ENCODE peak calls at places on chromosomes 12 and 14, in six cellular contexts. One of them, this sample, is unnamed.

GRCh38 chr12:58764100-58764953 is 156.0 kb downstream of the LRIG3 start:
- DNase-seq in HCT116: no peak
- DNase-seq in GM23338: no peak
- DNase-seq in CD4-positive, CD25-positive, alpha-beta regulatory T cell: no peak
- DNase-seq in astrocyte: peak; percentile 59
- DNase-seq in tibial artery: no peak
- DNase-seq in this sample: peak; percentile 50

GRCh38 chr14:101120636-101121398 is 217.3 kb upstream of the RTL1 start:
- DNase-seq in HCT116: no peak
- DNase-seq in tibial artery: peak; percentile 63
- DNase-seq in astrocyte: peak; percentile 8
- DNase-seq in GM23338: no peak
- DNase-seq in CD4-positive, CD25-positive, alpha-beta regulatory T cell: no peak
- DNase-seq in this sample: no peak

GRCh38 chr14:68440776-68441175 is 352.1 kb downstream of the ZFP36L1 start:
- DNase-seq in CD4-positive, CD25-positive, alpha-beta regulatory T cell: no peak
- DNase-seq in astrocyte: peak; percentile 46
- DNase-seq in HCT116: no peak
- DNase-seq in GM23338: no peak
- DNase-seq in tibial artery: no peak
- DNase-seq in this sample: no peak

GRCh38 chr12:40106655-40107054 is 774 bp upstream of the SLC2A13 start:
- DNase-seq in GM23338: peak; percentile 23
- DNase-seq in HCT116: no peak
- DNase-seq in tibial artery: no peak
- DNase-seq in CD4-positive, CD25-positive, alpha-beta regulatory T cell: no peak
- DNase-seq in astrocyte: no peak
- DNase-seq in this sample: no peak

GRCh38 chr12:117041798-117042170 is 57.4 kb downstream of the TESC start:
- DNase-seq in tibial artery: no peak
- DNase-seq in CD4-positive, CD25-positive, alpha-beta regulatory T cell: no peak
- DNase-seq in GM23338: no peak
- DNase-seq in HCT116: no peak
- DNase-seq in astrocyte: no peak
- DNase-seq in this sample: no peak

GRCh38 chr12:110744176-110744575 is 1.5 kb upstream of the PPP1CC start:
- DNase-seq in tibial artery: no peak
- DNase-seq in astrocyte: peak; percentile 50
- DNase-seq in HCT116: no peak
- DNase-seq in CD4-positive, CD25-positive, alpha-beta regulatory T cell: no peak
- DNase-seq in GM23338: no peak
- DNase-seq in this sample: peak; percentile 60

GRCh38 chr12:117875652-117876491 is 92.9 kb downstream of the KSR2 start:
- DNase-seq in tibial artery: no peak
- DNase-seq in astrocyte: peak; percentile 39
- DNase-seq in GM23338: peak; percentile 95
- DNase-seq in CD4-positive, CD25-positive, alpha-beta regulatory T cell: peak; percentile 35
- DNase-seq in HCT116: no peak
- DNase-seq in this sample: no peak

GRCh38 chr14:91354979-91355685 is 62.5 kb downstream of the CCDC88C start:
- DNase-seq in tibial artery: no peak
- DNase-seq in CD4-positive, CD25-positive, alpha-beta regulatory T cell: no peak
- DNase-seq in astrocyte: no peak
- DNase-seq in HCT116: no peak
- DNase-seq in GM23338: peak; percentile 82
- DNase-seq in this sample: no peak

GRCh38 chr14:37230551-37231194 is 32.9 kb downstream of the MIPOL1 start:
- DNase-seq in HCT116: peak; percentile 48
- DNase-seq in GM23338: peak; percentile 90
- DNase-seq in tibial artery: no peak
- DNase-seq in CD4-positive, CD25-positive, alpha-beta regulatory T cell: no peak
- DNase-seq in astrocyte: peak; percentile 40
- DNase-seq in this sample: peak; percentile 95

GRCh38 chr12:96195845-96196451 is 1.8 kb downstream of the ELK3 start:
- DNase-seq in astrocyte: peak; percentile 83
- DNase-seq in tibial artery: no peak
- DNase-seq in CD4-positive, CD25-positive, alpha-beta regulatory T cell: peak; percentile 34
- DNase-seq in GM23338: peak; percentile 22
- DNase-seq in HCT116: no peak
- DNase-seq in this sample: peak; percentile 71

GRCh38 chr12:63862187-63863107 is 17.9 kb downstream of the SRGAP1 start:
- DNase-seq in GM23338: peak; percentile 23
- DNase-seq in astrocyte: peak; percentile 23
- DNase-seq in tibial artery: no peak
- DNase-seq in CD4-positive, CD25-positive, alpha-beta regulatory T cell: no peak
- DNase-seq in HCT116: peak; percentile 54
- DNase-seq in this sample: no peak

GRCh38 chr14:56057071-56057865 is 60.9 kb upstream of the PELI2 start:
- DNase-seq in HCT116: no peak
- DNase-seq in astrocyte: peak; percentile 60
- DNase-seq in GM23338: no peak
- DNase-seq in tibial artery: no peak
- DNase-seq in CD4-positive, CD25-positive, alpha-beta regulatory T cell: no peak
- DNase-seq in this sample: no peak

GRCh38 chr14:75941030-75941429 is 40.8 kb downstream of the TGFB3 start:
- DNase-seq in HCT116: no peak
- DNase-seq in CD4-positive, CD25-positive, alpha-beta regulatory T cell: no peak
- DNase-seq in astrocyte: no peak
- DNase-seq in tibial artery: no peak
- DNase-seq in GM23338: no peak
- DNase-seq in this sample: peak; percentile 17

GRCh38 chr12:79848321-79848720 is 86.6 kb downstream of the PPP1R12A start:
- DNase-seq in CD4-positive, CD25-positive, alpha-beta regulatory T cell: no peak
- DNase-seq in astrocyte: no peak
- DNase-seq in HCT116: no peak
- DNase-seq in tibial artery: no peak
- DNase-seq in GM23338: no peak
- DNase-seq in this sample: no peak

GRCh38 chr12:50275545-50275944 is 7.8 kb downstream of the LIMA1 start:
- DNase-seq in GM23338: no peak
- DNase-seq in tibial artery: peak; percentile 37
- DNase-seq in astrocyte: no peak
- DNase-seq in CD4-positive, CD25-positive, alpha-beta regulatory T cell: no peak
- DNase-seq in HCT116: no peak
- DNase-seq in this sample: no peak

GRCh38 chr12:5442251-5443006 is 10.5 kb downstream of the NTF3 start:
- DNase-seq in HCT116: peak; percentile 39
- DNase-seq in tibial artery: no peak
- DNase-seq in astrocyte: peak; percentile 39
- DNase-seq in GM23338: peak; percentile 64
- DNase-seq in CD4-positive, CD25-positive, alpha-beta regulatory T cell: no peak
- DNase-seq in this sample: peak; percentile 62

GRCh38 chr12:123801573-123802178 is 39.6 kb downstream of the DNAH10 start:
- DNase-seq in HCT116: peak; percentile 26
- DNase-seq in GM23338: peak; percentile 34
- DNase-seq in tibial artery: no peak
- DNase-seq in CD4-positive, CD25-positive, alpha-beta regulatory T cell: no peak
- DNase-seq in astrocyte: peak; percentile 5
- DNase-seq in this sample: peak; percentile 81

GRCh38 chr14:22848391-22849164 is 12.2 kb downstream of the MMP14 start:
- DNase-seq in HCT116: no peak
- DNase-seq in CD4-positive, CD25-positive, alpha-beta regulatory T cell: no peak
- DNase-seq in tibial artery: peak; percentile 86
- DNase-seq in GM23338: peak; percentile 48
- DNase-seq in astrocyte: peak; percentile 85
- DNase-seq in this sample: peak; percentile 96
- H3K4me1 ChIP-seq in HCT116: peaks cover 10% of the 10 kb centered on the region
- H3K4me1 ChIP-seq in CD4-positive, CD25-positive, alpha-beta regulatory T cell: peaks cover 9% of the 10 kb centered on the region
- H3K4me1 ChIP-seq in tibial artery: peaks cover 84% of the 10 kb centered on the region
- H3K4me1 ChIP-seq in GM23338: peaks cover 23% of the 10 kb centered on the region
- H3K4me1 ChIP-seq in astrocyte: peaks cover 76% of the 10 kb centered on the region
- H3K4me1 ChIP-seq in this sample: peaks cover 86% of the 10 kb centered on the region

GRCh38 chr14:85481471-85481870 is 48.5 kb upstream of the FLRT2 start:
- DNase-seq in astrocyte: no peak
- DNase-seq in HCT116: no peak
- DNase-seq in GM23338: no peak
- DNase-seq in tibial artery: no peak
- DNase-seq in CD4-positive, CD25-positive, alpha-beta regulatory T cell: no peak
- DNase-seq in this sample: no peak
- H3K4me3 ChIP-seq in astrocyte: no peak overlapping the region
- H3K4me3 ChIP-seq in HCT116: no peak overlapping the region
- H3K4me3 ChIP-seq in GM23338: no peak overlapping the region
- H3K4me3 ChIP-seq in tibial artery: no peak overlapping the region
- H3K4me3 ChIP-seq in CD4-positive, CD25-positive, alpha-beta regulatory T cell: no peak overlapping the region
- H3K4me3 ChIP-seq in this sample: no peak overlapping the region

GRCh38 chr12:120439646-120440247 is 1.8 kb downstream of the COX6A1 start:
- DNase-seq in GM23338: peak; percentile 91
- DNase-seq in astrocyte: peak; percentile 25
- DNase-seq in tibial artery: no peak
- DNase-seq in CD4-positive, CD25-positive, alpha-beta regulatory T cell: peak; percentile 69
- DNase-seq in HCT116: peak; percentile 59
- DNase-seq in this sample: peak; percentile 83

GRCh38 chr12:120445911-120446909 is at the start of the genes GATC and TRIAP1:
- DNase-seq in CD4-positive, CD25-positive, alpha-beta regulatory T cell: peak; percentile 81
- DNase-seq in GM23338: peak; percentile 91
- DNase-seq in astrocyte: peak; percentile 53
- DNase-seq in tibial artery: peak; percentile 73
- DNase-seq in HCT116: peak; percentile 71
- DNase-seq in this sample: peak; percentile 88

GRCh38 chr12:120447992-120448391 is 1.7 kb downstream of the GATC start:
- DNase-seq in tibial artery: no peak
- DNase-seq in HCT116: no peak
- DNase-seq in GM23338: no peak
- DNase-seq in CD4-positive, CD25-positive, alpha-beta regulatory T cell: no peak
- DNase-seq in astrocyte: no peak
- DNase-seq in this sample: no peak

GRCh38 chr12:120444676-120445075 is 1.5 kb downstream of the TRIAP1 start:
- DNase-seq in HCT116: no peak
- DNase-seq in tibial artery: no peak
- DNase-seq in GM23338: no peak
- DNase-seq in astrocyte: no peak
- DNase-seq in CD4-positive, CD25-positive, alpha-beta regulatory T cell: no peak
- DNase-seq in this sample: no peak
- H3K4me1 ChIP-seq in HCT116: peaks cover 21% of the 10 kb centered on the region
- H3K4me1 ChIP-seq in tibial artery: peaks cover 26% of the 10 kb centered on the region
- H3K4me1 ChIP-seq in GM23338: peaks cover 20% of the 10 kb centered on the region
- H3K4me1 ChIP-seq in astrocyte: peaks cover 12% of the 10 kb centered on the region
- H3K4me1 ChIP-seq in CD4-positive, CD25-positive, alpha-beta regulatory T cell: peaks cover 30% of the 10 kb centered on the region
- H3K4me1 ChIP-seq in this sample: peaks cover 20% of the 10 kb centered on the region

DNA sequence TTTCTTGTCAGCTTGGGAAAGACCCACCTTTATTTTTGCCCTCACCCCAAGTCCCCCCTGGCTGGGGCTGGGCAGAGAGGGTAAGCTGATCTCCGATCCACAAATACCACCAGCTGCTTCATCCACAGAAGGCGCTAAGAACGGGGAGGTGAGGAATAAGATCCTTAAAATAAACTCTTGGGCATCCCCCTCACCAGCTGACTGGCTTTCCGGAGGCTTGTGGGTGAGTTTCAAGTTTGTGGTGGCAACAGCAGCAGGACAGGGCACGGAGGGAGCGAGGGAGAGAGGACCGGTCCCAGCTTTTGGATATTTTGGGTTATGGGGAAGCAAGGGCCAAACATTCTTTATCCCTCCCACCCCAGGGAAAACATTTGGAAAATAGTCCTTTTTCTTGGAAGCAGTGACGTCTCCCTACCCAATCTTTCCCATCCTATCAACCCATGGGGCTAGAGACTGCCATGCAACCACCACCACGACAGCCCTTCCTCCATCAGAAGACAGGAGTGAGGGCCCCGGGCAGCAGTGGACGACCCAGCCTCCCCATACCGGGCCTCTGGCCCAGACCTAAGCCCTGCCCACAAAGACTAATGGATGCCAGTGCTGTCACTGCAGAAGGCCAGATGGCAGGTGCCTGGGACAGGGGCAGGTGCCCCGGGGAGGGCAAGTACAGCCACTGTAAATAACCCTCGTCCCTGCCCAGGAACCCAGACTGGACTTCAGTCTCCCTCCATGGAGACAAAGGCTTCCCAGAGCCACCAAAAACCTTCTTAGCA is 20.5 kb upstream of the HSPB8 start:
- DNase-seq in GM23338: no peak
- DNase-seq in astrocyte: no peak
- DNase-seq in tibial artery: peak; percentile 29
- DNase-seq in HCT116: no peak
- DNase-seq in CD4-positive, CD25-positive, alpha-beta regulatory T cell: no peak
- DNase-seq in this sample: no peak
- H3K4me3 ChIP-seq in GM23338: no peak overlapping the region
- H3K4me3 ChIP-seq in astrocyte: no peak overlapping the region
- H3K4me3 ChIP-seq in tibial artery: peak overlapping the region; percentile 31
- H3K4me3 ChIP-seq in HCT116: no peak overlapping the region
- H3K4me3 ChIP-seq in CD4-positive, CD25-positive, alpha-beta regulatory T cell: no peak overlapping the region
- H3K4me3 ChIP-seq in this sample: no peak overlapping the region

GRCh38 chr12:75711276-75711675 is 199.9 kb upstream of the KRR1 start:
- DNase-seq in GM23338: peak; percentile 68
- DNase-seq in tibial artery: no peak
- DNase-seq in CD4-positive, CD25-positive, alpha-beta regulatory T cell: no peak
- DNase-seq in HCT116: no peak
- DNase-seq in astrocyte: no peak
- DNase-seq in this sample: no peak
- H3K4me1 ChIP-seq in GM23338: peaks cover 40% of the 10 kb centered on the region
- H3K4me1 ChIP-seq in tibial artery: peaks cover 7% of the 10 kb centered on the region
- H3K4me1 ChIP-seq in CD4-positive, CD25-positive, alpha-beta regulatory T cell: no peaks in the 10 kb centered on the region
- H3K4me1 ChIP-seq in HCT116: peaks cover 99% of the 10 kb centered on the region
- H3K4me1 ChIP-seq in astrocyte: peaks cover 19% of the 10 kb centered on the region
- H3K4me1 ChIP-seq in this sample: peaks cover 21% of the 10 kb centered on the region

DNA sequence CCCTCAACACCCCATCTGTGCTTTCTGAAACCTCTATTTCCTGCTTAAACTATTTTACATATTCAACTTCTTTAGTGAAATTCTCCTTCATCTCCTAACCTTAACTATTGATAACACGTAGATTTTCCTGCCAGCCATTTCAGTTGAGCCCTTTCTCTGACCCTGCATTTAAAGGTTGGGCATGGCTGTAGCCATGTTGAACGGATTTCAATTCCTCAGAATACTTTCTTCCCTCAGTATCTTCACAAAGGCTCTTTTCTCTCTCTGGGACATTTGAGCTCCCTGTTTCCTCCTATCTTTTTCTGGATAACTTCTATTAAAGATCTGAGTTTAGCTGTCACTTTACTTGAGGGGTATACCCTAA is 1.2 kb downstream of the PPHLN1 start:
- DNase-seq in tibial artery: no peak
- DNase-seq in HCT116: no peak
- DNase-seq in GM23338: no peak
- DNase-seq in CD4-positive, CD25-positive, alpha-beta regulatory T cell: no peak
- DNase-seq in astrocyte: no peak
- DNase-seq in this sample: no peak
- H3K4me3 ChIP-seq in tibial artery: peak overlapping the region; percentile 62
- H3K4me3 ChIP-seq in HCT116: peak overlapping the region; percentile 92
- H3K4me3 ChIP-seq in GM23338: peak overlapping the region; percentile 66
- H3K4me3 ChIP-seq in CD4-positive, CD25-positive, alpha-beta regulatory T cell: peak overlapping the region; percentile 97
- H3K4me3 ChIP-seq in astrocyte: peak overlapping the region; percentile 93
- H3K4me3 ChIP-seq in this sample: peak overlapping the region; percentile 100

This sample was measured in adipocyte.